ENCODE peak calls at places on chromosomes 11 and 22, in six cellular contexts. One of them, this sample, is unnamed. For H3K4me1, the result is how much of the 10 kb centered on the place peaks cover.

GRCh38 chr11:36376888-36377758 is 81.0 kb downstream of the PRR5L start:
- DNase-seq in CD8-positive, alpha-beta memory T cell: peak
- DNase-seq in naive thymus-derived CD4-positive, alpha-beta T cell: no peak
- DNase-seq in left ventricle myocardium inferior: peak
- DNase-seq in esophagus squamous epithelium: no peak
- DNase-seq in fibroblast of lung: peak
- DNase-seq in this sample: peak

GRCh38 chr11:102341844-102342318 is 5.1 kb upstream of the BIRC2 start:
- DNase-seq in esophagus squamous epithelium: no peak
- DNase-seq in CD8-positive, alpha-beta memory T cell: peak
- DNase-seq in fibroblast of lung: peak
- DNase-seq in naive thymus-derived CD4-positive, alpha-beta T cell: peak
- DNase-seq in left ventricle myocardium inferior: peak
- DNase-seq in this sample: peak

GRCh38 chr11:82976786-82977185 is 75.2 kb downstream of the DDIAS start:
- DNase-seq in esophagus squamous epithelium: no peak
- DNase-seq in fibroblast of lung: no peak
- DNase-seq in CD8-positive, alpha-beta memory T cell: no peak
- DNase-seq in naive thymus-derived CD4-positive, alpha-beta T cell: no peak
- DNase-seq in left ventricle myocardium inferior: no peak
- DNase-seq in this sample: no peak

GRCh38 chr22:44436656-44437492 is 61.2 kb downstream of the RTL6 start:
- DNase-seq in esophagus squamous epithelium: no peak
- DNase-seq in left ventricle myocardium inferior: no peak
- DNase-seq in naive thymus-derived CD4-positive, alpha-beta T cell: no peak
- DNase-seq in fibroblast of lung: no peak
- DNase-seq in CD8-positive, alpha-beta memory T cell: no peak
- DNase-seq in this sample: no peak

GRCh38 chr11:17773674-17774073 is 39.1 kb downstream of the KCNC1 start:
- DNase-seq in CD8-positive, alpha-beta memory T cell: no peak
- DNase-seq in fibroblast of lung: no peak
- DNase-seq in esophagus squamous epithelium: no peak
- DNase-seq in naive thymus-derived CD4-positive, alpha-beta T cell: no peak
- DNase-seq in left ventricle myocardium inferior: no peak
- DNase-seq in this sample: no peak

GRCh38 chr22:42717197-42717967 is 3.3 kb downstream of the A4GALT start:
- DNase-seq in esophagus squamous epithelium: no peak
- DNase-seq in fibroblast of lung: no peak
- DNase-seq in left ventricle myocardium inferior: no peak
- DNase-seq in CD8-positive, alpha-beta memory T cell: no peak
- DNase-seq in naive thymus-derived CD4-positive, alpha-beta T cell: no peak
- DNase-seq in this sample: no peak

GRCh38 chr22:48950151-48950915 is 877.3 kb downstream of the BRD1 start:
- DNase-seq in left ventricle myocardium inferior: no peak
- DNase-seq in naive thymus-derived CD4-positive, alpha-beta T cell: no peak
- DNase-seq in esophagus squamous epithelium: no peak
- DNase-seq in fibroblast of lung: no peak
- DNase-seq in CD8-positive, alpha-beta memory T cell: no peak
- DNase-seq in this sample: no peak

GRCh38 chr11:1504164-1504563 is 17.6 kb upstream of the MOB2 start:
- DNase-seq in esophagus squamous epithelium: no peak
- DNase-seq in CD8-positive, alpha-beta memory T cell: no peak
- DNase-seq in left ventricle myocardium inferior: peak
- DNase-seq in fibroblast of lung: no peak
- DNase-seq in naive thymus-derived CD4-positive, alpha-beta T cell: no peak
- DNase-seq in this sample: peak

GRCh38 chr22:18029686-18030267 is 5.4 kb upstream of the MICAL3 start:
- DNase-seq in CD8-positive, alpha-beta memory T cell: no peak
- DNase-seq in naive thymus-derived CD4-positive, alpha-beta T cell: no peak
- DNase-seq in fibroblast of lung: no peak
- DNase-seq in esophagus squamous epithelium: no peak
- DNase-seq in left ventricle myocardium inferior: no peak
- DNase-seq in this sample: no peak

GRCh38 chr22:19620742-19621371 is 93.4 kb upstream of the SEPTIN5 start:
- DNase-seq in left ventricle myocardium inferior: no peak
- DNase-seq in esophagus squamous epithelium: no peak
- DNase-seq in naive thymus-derived CD4-positive, alpha-beta T cell: no peak
- DNase-seq in CD8-positive, alpha-beta memory T cell: no peak
- DNase-seq in fibroblast of lung: no peak
- DNase-seq in this sample: peak

GRCh38 chr11:131910491-131911387 is 540.3 kb downstream of the NTM start:
- DNase-seq in left ventricle myocardium inferior: no peak
- DNase-seq in naive thymus-derived CD4-positive, alpha-beta T cell: no peak
- DNase-seq in CD8-positive, alpha-beta memory T cell: no peak
- DNase-seq in fibroblast of lung: peak
- DNase-seq in esophagus squamous epithelium: no peak
- DNase-seq in this sample: no peak

DNA sequence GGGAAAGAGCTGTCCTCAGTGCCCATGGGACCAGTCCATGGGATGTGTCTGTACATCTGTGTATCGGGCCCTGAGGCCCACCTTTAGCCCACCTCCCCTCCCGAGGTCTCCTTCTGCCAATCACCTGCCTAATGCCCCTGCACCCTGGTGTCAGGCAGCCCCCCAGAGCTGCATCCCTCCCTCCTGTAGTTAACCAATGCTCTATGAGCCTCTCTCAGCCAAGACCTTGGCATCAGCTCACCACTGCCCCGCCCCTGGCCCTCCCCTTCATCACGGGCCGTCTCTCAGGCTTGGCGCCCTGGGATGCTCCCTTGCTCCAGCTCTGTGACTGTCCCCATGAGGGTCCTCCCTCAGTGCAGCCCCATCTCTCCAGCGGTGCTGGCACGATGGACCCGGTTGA is 18.5 kb downstream of the MGAT3 start:
- DNase-seq in CD8-positive, alpha-beta memory T cell: no peak
- DNase-seq in esophagus squamous epithelium: no peak
- DNase-seq in fibroblast of lung: no peak
- DNase-seq in left ventricle myocardium inferior: no peak
- DNase-seq in naive thymus-derived CD4-positive, alpha-beta T cell: no peak
- DNase-seq in this sample: no peak
- H3K4me1 ChIP-seq in CD8-positive, alpha-beta memory T cell: under half
- H3K4me1 ChIP-seq in esophagus squamous epithelium: under half
- H3K4me1 ChIP-seq in fibroblast of lung: under half
- H3K4me1 ChIP-seq in left ventricle myocardium inferior: half or more
- H3K4me1 ChIP-seq in naive thymus-derived CD4-positive, alpha-beta T cell: under half
- H3K4me1 ChIP-seq in this sample: under half

GRCh38 chr11:44766112-44766971 is 39.6 kb downstream of the TSPAN18 start:
- DNase-seq in left ventricle myocardium inferior: peak
- DNase-seq in naive thymus-derived CD4-positive, alpha-beta T cell: no peak
- DNase-seq in esophagus squamous epithelium: no peak
- DNase-seq in CD8-positive, alpha-beta memory T cell: no peak
- DNase-seq in fibroblast of lung: peak
- DNase-seq in this sample: no peak

GRCh38 chr11:44765676-44766075 is 38.9 kb downstream of the TSPAN18 start:
- DNase-seq in naive thymus-derived CD4-positive, alpha-beta T cell: no peak
- DNase-seq in fibroblast of lung: no peak
- DNase-seq in esophagus squamous epithelium: no peak
- DNase-seq in left ventricle myocardium inferior: no peak
- DNase-seq in CD8-positive, alpha-beta memory T cell: no peak
- DNase-seq in this sample: no peak

GRCh38 chr11:44765026-44765595 is 38.3 kb downstream of the TSPAN18 start:
- DNase-seq in CD8-positive, alpha-beta memory T cell: no peak
- DNase-seq in esophagus squamous epithelium: no peak
- DNase-seq in fibroblast of lung: no peak
- DNase-seq in naive thymus-derived CD4-positive, alpha-beta T cell: no peak
- DNase-seq in left ventricle myocardium inferior: no peak
- DNase-seq in this sample: no peak

GRCh38 chr11:44763111-44763820 is 36.5 kb downstream of the TSPAN18 start:
- DNase-seq in CD8-positive, alpha-beta memory T cell: no peak
- DNase-seq in fibroblast of lung: peak
- DNase-seq in naive thymus-derived CD4-positive, alpha-beta T cell: no peak
- DNase-seq in esophagus squamous epithelium: no peak
- DNase-seq in left ventricle myocardium inferior: no peak
- DNase-seq in this sample: no peak

GRCh38 chr11:44764583-44764982 is 37.8 kb downstream of the TSPAN18 start:
- DNase-seq in fibroblast of lung: no peak
- DNase-seq in CD8-positive, alpha-beta memory T cell: no peak
- DNase-seq in left ventricle myocardium inferior: no peak
- DNase-seq in esophagus squamous epithelium: no peak
- DNase-seq in naive thymus-derived CD4-positive, alpha-beta T cell: no peak
- DNase-seq in this sample: no peak
- H3K27ac ChIP-seq in fibroblast of lung: no peak
- H3K27ac ChIP-seq in CD8-positive, alpha-beta memory T cell: no peak
- H3K27ac ChIP-seq in left ventricle myocardium inferior: peak
- H3K27ac ChIP-seq in esophagus squamous epithelium: no peak
- H3K27ac ChIP-seq in naive thymus-derived CD4-positive, alpha-beta T cell: no peak
- H3K27ac ChIP-seq in this sample: no peak

GRCh38 chr11:128686745-128687177 is 7.1 kb upstream of the FLI1 start:
- DNase-seq in fibroblast of lung: peak
- DNase-seq in esophagus squamous epithelium: no peak
- DNase-seq in naive thymus-derived CD4-positive, alpha-beta T cell: peak
- DNase-seq in CD8-positive, alpha-beta memory T cell: peak
- DNase-seq in left ventricle myocardium inferior: peak
- DNase-seq in this sample: peak

GRCh38 chr11:128687321-128687720 is 6.6 kb upstream of the FLI1 start:
- DNase-seq in fibroblast of lung: no peak
- DNase-seq in left ventricle myocardium inferior: no peak
- DNase-seq in CD8-positive, alpha-beta memory T cell: no peak
- DNase-seq in naive thymus-derived CD4-positive, alpha-beta T cell: no peak
- DNase-seq in esophagus squamous epithelium: no peak
- DNase-seq in this sample: peak

GRCh38 chr11:128684582-128685382 is 9.1 kb upstream of the FLI1 start:
- DNase-seq in fibroblast of lung: no peak
- DNase-seq in esophagus squamous epithelium: no peak
- DNase-seq in left ventricle myocardium inferior: no peak
- DNase-seq in naive thymus-derived CD4-positive, alpha-beta T cell: no peak
- DNase-seq in CD8-positive, alpha-beta memory T cell: no peak
- DNase-seq in this sample: peak

GRCh38 chr11:128685383-128686044 is 8.4 kb upstream of the FLI1 start:
- DNase-seq in naive thymus-derived CD4-positive, alpha-beta T cell: no peak
- DNase-seq in esophagus squamous epithelium: no peak
- DNase-seq in CD8-positive, alpha-beta memory T cell: no peak
- DNase-seq in fibroblast of lung: no peak
- DNase-seq in left ventricle myocardium inferior: no peak
- DNase-seq in this sample: no peak

DNA sequence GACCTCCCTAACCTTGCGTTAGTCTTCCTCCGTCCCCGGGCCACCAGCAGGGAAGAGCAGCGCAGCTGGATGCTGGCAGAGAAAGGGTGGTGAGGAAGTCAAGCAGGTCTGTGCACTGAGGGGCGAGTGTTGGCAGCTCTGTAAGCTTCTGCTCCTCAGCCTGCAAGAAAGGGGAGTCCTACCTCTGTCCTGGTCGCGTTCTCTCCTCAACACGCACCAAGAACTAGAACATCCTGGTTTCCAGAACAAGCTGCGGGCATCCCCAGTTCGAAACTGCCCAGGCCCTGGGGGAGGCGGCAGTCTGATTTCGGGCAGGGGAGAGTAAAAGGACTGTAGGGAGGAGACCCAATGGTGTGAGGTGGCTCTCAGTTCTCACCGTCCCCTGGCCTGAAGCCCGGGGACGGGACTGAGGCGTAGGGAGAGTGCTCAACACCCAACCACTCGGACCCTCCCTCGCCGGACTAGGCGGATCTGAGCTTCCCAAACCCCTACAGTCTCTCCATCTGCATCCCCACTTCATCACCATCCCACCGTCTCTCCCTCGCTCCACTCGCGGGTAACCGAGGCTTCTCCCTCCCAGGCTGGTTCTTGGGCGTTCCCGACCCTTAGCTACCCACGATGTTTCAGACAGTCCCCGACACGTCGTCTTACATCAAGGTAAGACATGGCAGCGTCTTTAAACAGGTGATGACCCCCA is 7.7 kb upstream of the FLI1 start:
- DNase-seq in fibroblast of lung: no peak
- DNase-seq in CD8-positive, alpha-beta memory T cell: peak
- DNase-seq in esophagus squamous epithelium: no peak
- DNase-seq in naive thymus-derived CD4-positive, alpha-beta T cell: no peak
- DNase-seq in left ventricle myocardium inferior: no peak
- DNase-seq in this sample: no peak
- H3K4me3 ChIP-seq in fibroblast of lung: no peak
- H3K4me3 ChIP-seq in CD8-positive, alpha-beta memory T cell: peak
- H3K4me3 ChIP-seq in esophagus squamous epithelium: peak
- H3K4me3 ChIP-seq in naive thymus-derived CD4-positive, alpha-beta T cell: peak
- H3K4me3 ChIP-seq in left ventricle myocardium inferior: peak
- H3K4me3 ChIP-seq in this sample: peak

GRCh38 chr11:86246293-86246675 is 1.7 kb downstream of the EED start:
- DNase-seq in esophagus squamous epithelium: no peak
- DNase-seq in fibroblast of lung: no peak
- DNase-seq in CD8-positive, alpha-beta memory T cell: no peak
- DNase-seq in naive thymus-derived CD4-positive, alpha-beta T cell: no peak
- DNase-seq in left ventricle myocardium inferior: no peak
- DNase-seq in this sample: no peak

GRCh38 chr11:86244522-86245368 is at the start of gene EED:
- DNase-seq in left ventricle myocardium inferior: peak
- DNase-seq in CD8-positive, alpha-beta memory T cell: peak
- DNase-seq in fibroblast of lung: peak
- DNase-seq in esophagus squamous epithelium: peak
- DNase-seq in naive thymus-derived CD4-positive, alpha-beta T cell: peak
- DNase-seq in this sample: peak

GRCh38 chr11:86247608-86248007 is 3.1 kb downstream of the EED start:
- DNase-seq in esophagus squamous epithelium: no peak
- DNase-seq in CD8-positive, alpha-beta memory T cell: no peak
- DNase-seq in fibroblast of lung: no peak
- DNase-seq in left ventricle myocardium inferior: no peak
- DNase-seq in naive thymus-derived CD4-positive, alpha-beta T cell: no peak
- DNase-seq in this sample: no peak

GRCh38 chr11:86244063-86244521 is 461 bp upstream of the EED start:
- DNase-seq in CD8-positive, alpha-beta memory T cell: no peak
- DNase-seq in left ventricle myocardium inferior: peak
- DNase-seq in esophagus squamous epithelium: no peak
- DNase-seq in naive thymus-derived CD4-positive, alpha-beta T cell: peak
- DNase-seq in fibroblast of lung: peak
- DNase-seq in this sample: peak

GRCh38 chr11:86245369-86246292 is 1.1 kb downstream of the EED start:
- DNase-seq in left ventricle myocardium inferior: no peak
- DNase-seq in esophagus squamous epithelium: no peak
- DNase-seq in CD8-positive, alpha-beta memory T cell: peak
- DNase-seq in naive thymus-derived CD4-positive, alpha-beta T cell: no peak
- DNase-seq in fibroblast of lung: peak
- DNase-seq in this sample: no peak
- H3K4me1 ChIP-seq in left ventricle myocardium inferior: half or more
- H3K4me1 ChIP-seq in esophagus squamous epithelium: half or more
- H3K4me1 ChIP-seq in CD8-positive, alpha-beta memory T cell: under half
- H3K4me1 ChIP-seq in naive thymus-derived CD4-positive, alpha-beta T cell: under half
- H3K4me1 ChIP-seq in fibroblast of lung: under half
- H3K4me1 ChIP-seq in this sample: under half

GRCh38 chr11:116986521-116987105 is 111.6 kb downstream of the SIK3 start:
- DNase-seq in naive thymus-derived CD4-positive, alpha-beta T cell: no peak
- DNase-seq in left ventricle myocardium inferior: no peak
- DNase-seq in fibroblast of lung: peak
- DNase-seq in esophagus squamous epithelium: no peak
- DNase-seq in CD8-positive, alpha-beta memory T cell: no peak
- DNase-seq in this sample: no peak

GRCh38 chr11:116984186-116984585 is 114.0 kb downstream of the SIK3 start:
- DNase-seq in fibroblast of lung: peak
- DNase-seq in naive thymus-derived CD4-positive, alpha-beta T cell: no peak
- DNase-seq in esophagus squamous epithelium: no peak
- DNase-seq in CD8-positive, alpha-beta memory T cell: no peak
- DNase-seq in left ventricle myocardium inferior: no peak
- DNase-seq in this sample: no peak

GRCh38 chr11:116980136-116980793 is 118.0 kb downstream of the SIK3 start:
- DNase-seq in esophagus squamous epithelium: no peak
- DNase-seq in CD8-positive, alpha-beta memory T cell: peak
- DNase-seq in naive thymus-derived CD4-positive, alpha-beta T cell: peak
- DNase-seq in left ventricle myocardium inferior: no peak
- DNase-seq in fibroblast of lung: no peak
- DNase-seq in this sample: no peak

GRCh38 chr11:116981216-116981887 is 116.9 kb downstream of the SIK3 start:
- DNase-seq in left ventricle myocardium inferior: no peak
- DNase-seq in esophagus squamous epithelium: no peak
- DNase-seq in fibroblast of lung: no peak
- DNase-seq in naive thymus-derived CD4-positive, alpha-beta T cell: no peak
- DNase-seq in CD8-positive, alpha-beta memory T cell: no peak
- DNase-seq in this sample: no peak

GRCh38 chr11:116984589-116984988 is 113.6 kb downstream of the SIK3 start:
- DNase-seq in esophagus squamous epithelium: no peak
- DNase-seq in naive thymus-derived CD4-positive, alpha-beta T cell: no peak
- DNase-seq in CD8-positive, alpha-beta memory T cell: no peak
- DNase-seq in left ventricle myocardium inferior: no peak
- DNase-seq in fibroblast of lung: peak
- DNase-seq in this sample: no peak
- H3K27ac ChIP-seq in esophagus squamous epithelium: peak
- H3K27ac ChIP-seq in naive thymus-derived CD4-positive, alpha-beta T cell: no peak
- H3K27ac ChIP-seq in CD8-positive, alpha-beta memory T cell: no peak
- H3K27ac ChIP-seq in left ventricle myocardium inferior: no peak
- H3K27ac ChIP-seq in fibroblast of lung: peak
- H3K27ac ChIP-seq in this sample: peak